ENCODE peak calls at places on chromosomes 7 and 10, in six cellular contexts. G is A549, N is gastrocnemius medialis, D is uterus, I is heart left ventricle, V is MM.1S. M is an unnamed sample. For H3K4me1, the result is how much of the 10 kb centered on the place peaks cover.

GRCh38 chr7:84998665-84999064 is 188.2 kb downstream of the SEMA3D start:
- DNase-seq in G (no peak), N (no peak), V (no peak), D (no peak), I (no peak), M (no peak)

GRCh38 chr10:15399060-15399661 is 28.1 kb upstream of the FAM171A1 start:
- DNase-seq in V (no peak), I (no peak), N (no peak), G (no peak), D (no peak), M (no peak)

GRCh38 chr10:101041252-101041761 is 10.3 kb downstream of the SFXN3 start:
- DNase-seq in N (peak), G (peak), D (peak), I (peak), V (peak), M (peak)

GRCh38 chr7:78770422-78771410 is 682.8 kb downstream of the MAGI2 start:
- DNase-seq in I (no peak), N (no peak), V (peak), G (no peak), D (no peak), M (no peak)

GRCh38 chr7:30563326-30563942 is 31.2 kb upstream of the GARS1 start:
- DNase-seq in D (no peak), V (no peak), G (no peak), N (no peak), I (no peak), M (no peak)

GRCh38 chr10:105017116-105017515 is 376.0 kb downstream of the SORCS3 start:
- DNase-seq in N (no peak), I (no peak), D (no peak), G (no peak), V (no peak), M (no peak)

GRCh38 chr7:155862516-155863257 is 50.4 kb upstream of the SHH start:
- DNase-seq in I (no peak), D (no peak), V (no peak), G (peak), N (no peak), M (no peak)

GRCh38 chr7:73631558-73631957 is 7.2 kb upstream of the MLXIPL start:
- DNase-seq in G (no peak), D (no peak), N (no peak), V (no peak), I (no peak), M (no peak)

GRCh38 chr10:101444058-101444457 is 90.1 kb downstream of the BTRC start:
- DNase-seq in N (no peak), D (no peak), G (peak), V (no peak), I (no peak), M (no peak)

GRCh38 chr10:81874878-81875679 is at the start of gene NRG3:
- DNase-seq in V (peak), N (no peak), D (no peak), I (no peak), G (no peak), M (no peak)

GRCh38 chr10:44413416-44413815 is 28.5 kb upstream of the CXCL12 start:
- DNase-seq in N (no peak), I (no peak), V (no peak), G (no peak), D (no peak), M (no peak)

GRCh38 chr7:70657532-70657931 is 474.4 kb upstream of the GALNT17 start:
- DNase-seq in N (peak), I (no peak), V (no peak), G (no peak), D (no peak), M (peak)

GRCh38 chr10:77801474-77802238 is 124.9 kb downstream of the DLG5 start:
- DNase-seq in D (no peak), I (no peak), N (no peak), V (peak), G (no peak), M (no peak)

GRCh38 chr10:29238531-29239080 is 50.3 kb upstream of the LYZL1 start:
- DNase-seq in D (no peak), G (no peak), V (no peak), I (no peak), N (no peak), M (no peak)

GRCh38 chr7:41170466-41170865 is 532.4 kb downstream of the INHBA start:
- DNase-seq in I (no peak), V (no peak), G (no peak), N (no peak), D (no peak), M (no peak)

GRCh38 chr10:125633517-125633999 is 49.4 kb downstream of the TEX36 start:
- DNase-seq in I (no peak), N (no peak), D (no peak), V (no peak), G (no peak), M (no peak)

DNA sequence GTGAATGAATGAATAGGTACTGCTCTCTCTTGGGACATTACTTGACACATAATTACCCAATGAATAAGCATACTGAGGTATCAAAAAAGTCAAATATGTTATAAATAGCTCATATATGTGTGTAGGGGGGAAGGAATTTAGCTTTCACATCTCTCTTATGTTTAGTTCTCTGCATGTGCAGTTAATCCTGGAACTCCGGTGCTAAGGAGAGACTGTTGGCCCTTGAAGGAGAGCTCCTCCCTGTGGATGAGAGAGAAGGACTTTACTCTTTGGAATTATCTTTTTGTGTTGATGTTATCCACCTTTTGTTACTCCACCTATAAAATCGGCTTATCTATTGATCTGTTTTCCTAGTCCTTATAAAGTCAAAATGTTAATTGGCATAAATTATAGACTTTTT is 1.2 kb downstream of the CFTR start:
- DNase-seq in N (no peak), D (no peak), I (no peak), V (no peak), G (no peak), M (no peak)
- TF ChIP-seq CTCF in N (no peak), D (no peak), I (peak), V (no peak), G (no peak), M (no peak)

DNA sequence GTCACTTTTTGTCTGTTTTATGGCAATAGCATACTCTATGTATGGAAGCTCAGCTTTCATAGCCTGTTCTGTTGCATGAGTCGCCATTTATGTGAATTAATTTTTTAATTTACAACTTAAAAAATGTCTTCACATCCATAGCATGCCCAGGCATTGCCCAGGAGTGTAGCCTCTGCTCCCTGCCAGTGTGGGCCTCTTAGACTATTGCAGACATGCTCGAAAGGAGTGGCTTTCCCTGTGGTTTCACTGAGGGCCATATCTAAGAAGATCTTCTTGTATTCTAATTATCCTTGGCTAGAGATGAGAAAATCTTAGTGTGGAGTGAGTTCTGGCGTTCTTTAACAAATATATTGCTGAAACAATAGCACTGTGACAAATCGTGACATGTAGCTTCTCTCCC is 35.3 kb downstream of the PCBD1 start:
- DNase-seq in V (no peak), N (no peak), G (no peak), D (no peak), I (no peak), M (no peak)
- H3K4me1 ChIP-seq in V (under half), N (under half), G (under half), D (under half), I (under half), M (under half)

GRCh38 chr10:17851611-17852010 is 42.5 kb downstream of the MRC1 start:
- DNase-seq in N (peak), I (peak), G (no peak), D (no peak), V (no peak), M (peak)

GRCh38 chr10:17848646-17849045 is 39.5 kb downstream of the MRC1 start:
- DNase-seq in I (no peak), D (no peak), G (no peak), N (no peak), V (no peak), M (no peak)

GRCh38 chr10:17850526-17850925 is 41.4 kb downstream of the MRC1 start:
- DNase-seq in D (no peak), G (no peak), N (no peak), V (no peak), I (no peak), M (no peak)

GRCh38 chr10:17847586-17848296 is 38.6 kb downstream of the MRC1 start:
- DNase-seq in N (no peak), D (no peak), V (peak), G (no peak), I (no peak), M (no peak)
- TF ChIP-seq CTCF in N (no peak), D (peak), V (peak), G (peak), I (peak), M (peak)

GRCh38 chr10:79440281-79440680 is 5.1 kb downstream of the ZCCHC24 start:
- DNase-seq in D (no peak), N (peak), G (no peak), V (no peak), I (no peak), M (no peak)

GRCh38 chr10:79442171-79443040 is 3.0 kb downstream of the ZCCHC24 start:
- DNase-seq in N (no peak), V (no peak), G (no peak), D (no peak), I (no peak), M (no peak)

GRCh38 chr10:79438699-79439085 is 6.7 kb downstream of the ZCCHC24 start:
- DNase-seq in I (no peak), G (no peak), V (no peak), D (no peak), N (peak), M (no peak)

GRCh38 chr10:79443338-79444242 is 1.8 kb downstream of the ZCCHC24 start:
- DNase-seq in V (no peak), G (no peak), N (no peak), D (no peak), I (no peak), M (no peak)

GRCh38 chr10:79441433-79441832 is 4.0 kb downstream of the ZCCHC24 start:
- DNase-seq in V (no peak), D (no peak), I (no peak), N (no peak), G (no peak), M (no peak)
- H3K4me1 ChIP-seq in V (under half), D (under half), I (half or more), N (half or more), G (under half), M (half or more)

DNA sequence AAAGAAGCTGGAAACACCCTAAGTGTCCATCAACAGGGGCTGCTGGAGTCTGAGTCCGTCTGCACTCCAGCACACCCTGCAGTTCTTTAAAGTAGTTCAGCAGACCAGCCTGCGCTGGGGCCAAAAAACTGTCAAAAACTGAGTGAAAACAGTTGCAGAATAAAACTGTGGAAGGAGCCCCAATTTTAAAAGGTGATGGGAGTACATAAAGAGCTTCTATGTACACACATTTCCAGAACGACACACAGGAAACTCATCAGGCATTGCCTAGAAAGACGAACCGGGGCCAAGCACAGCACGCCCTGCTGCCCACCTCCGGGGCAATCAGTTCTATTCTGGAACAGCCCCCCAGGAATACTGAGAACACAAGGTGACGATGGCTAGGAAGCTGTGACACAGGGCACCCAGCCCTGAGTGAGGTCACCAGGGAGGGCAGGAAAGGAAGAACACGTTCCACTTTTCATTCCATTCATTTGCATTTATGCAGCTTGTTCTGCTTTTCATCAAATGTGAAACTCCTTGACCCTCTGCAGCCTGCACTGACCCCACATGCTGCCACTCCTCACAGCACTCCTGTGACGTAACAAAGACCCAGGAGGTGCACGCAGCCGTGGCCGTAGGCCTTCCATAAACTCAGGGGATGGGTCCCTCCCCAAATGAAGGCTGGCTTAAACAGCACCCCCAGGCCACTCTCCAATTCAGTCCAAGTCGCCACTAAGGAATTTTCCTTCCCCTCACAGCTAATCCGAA is 29.0 kb downstream of the MAD1L1 start:
- DNase-seq in D (peak), N (peak), I (peak), V (no peak), G (no peak), M (no peak)
- TF ChIP-seq CTCF in D (peak), N (no peak), I (no peak), V (no peak), G (no peak), M (peak)

DNA sequence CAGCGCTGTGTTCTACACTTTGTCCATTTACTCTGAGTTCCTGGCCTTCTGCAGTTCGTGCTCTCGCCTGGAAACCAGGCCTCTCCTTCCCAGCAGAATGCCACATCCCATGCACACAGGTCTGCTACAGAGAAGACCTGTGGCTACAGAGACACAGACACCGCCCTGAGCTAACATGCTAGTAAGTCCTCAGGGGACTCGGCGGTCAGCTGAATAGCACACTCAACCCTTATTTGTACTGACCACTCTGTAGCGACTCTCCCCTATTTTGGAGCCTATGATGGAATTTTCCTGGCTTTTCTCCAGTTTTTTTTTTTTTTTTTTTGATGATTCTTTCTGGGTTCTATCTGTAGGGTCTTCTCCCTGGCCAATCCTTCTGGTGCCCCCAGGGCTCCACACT is 12.8 kb downstream of the CREB3L2 start:
- DNase-seq in I (peak), G (no peak), N (peak), V (no peak), D (no peak), M (no peak)
- H3K4me1 ChIP-seq in I (half or more), G (under half), N (half or more), V (half or more), D (under half), M (half or more)